ENCODE peak calls at places on chromosomes 13 and 19, in six cellular contexts. One of them, this sample, is unnamed.

GRCh38 chr13:91017031-91017668 is 330.3 kb upstream of the MIR17HG start:
- DNase-seq in sigmoid colon: no peak
- DNase-seq in upper lobe of left lung: no peak
- DNase-seq in suprapubic skin: no peak
- DNase-seq in esophagus muscularis mucosa: no peak
- DNase-seq in transverse colon: no peak
- DNase-seq in this sample: peak; percentile 28

GRCh38 chr13:91950803-91951202 is 552.4 kb downstream of the GPC5 start:
- DNase-seq in sigmoid colon: no peak
- DNase-seq in upper lobe of left lung: no peak
- DNase-seq in suprapubic skin: no peak
- DNase-seq in esophagus muscularis mucosa: no peak
- DNase-seq in transverse colon: no peak
- DNase-seq in this sample: no peak

GRCh38 chr19:7216373-7216902 is 77.8 kb downstream of the INSR start:
- DNase-seq in sigmoid colon: no peak
- DNase-seq in upper lobe of left lung: no peak
- DNase-seq in suprapubic skin: no peak
- DNase-seq in esophagus muscularis mucosa: no peak
- DNase-seq in transverse colon: no peak
- DNase-seq in this sample: no peak

GRCh38 chr13:35549481-35549880 is 73.0 kb upstream of the MAB21L1 start:
- DNase-seq in sigmoid colon: no peak
- DNase-seq in upper lobe of left lung: no peak
- DNase-seq in suprapubic skin: no peak
- DNase-seq in esophagus muscularis mucosa: no peak
- DNase-seq in transverse colon: no peak
- DNase-seq in this sample: no peak

GRCh38 chr13:75612354-75612753 is 23.8 kb upstream of the LMO7 start:
- DNase-seq in sigmoid colon: no peak
- DNase-seq in upper lobe of left lung: no peak
- DNase-seq in suprapubic skin: no peak
- DNase-seq in esophagus muscularis mucosa: no peak
- DNase-seq in transverse colon: no peak
- DNase-seq in this sample: no peak

GRCh38 chr19:55300821-55301458 is 17.1 kb downstream of the BRSK1 start:
- DNase-seq in sigmoid colon: no peak
- DNase-seq in upper lobe of left lung: no peak
- DNase-seq in suprapubic skin: no peak
- DNase-seq in esophagus muscularis mucosa: no peak
- DNase-seq in transverse colon: no peak
- DNase-seq in this sample: no peak

GRCh38 chr13:57552441-57552840 is 79.1 kb upstream of the PCDH17 start:
- DNase-seq in sigmoid colon: no peak
- DNase-seq in upper lobe of left lung: no peak
- DNase-seq in suprapubic skin: no peak
- DNase-seq in esophagus muscularis mucosa: no peak
- DNase-seq in transverse colon: no peak
- DNase-seq in this sample: no peak

GRCh38 chr19:1807695-1808394 is 4.2 kb downstream of the ATP8B3 start:
- DNase-seq in sigmoid colon: no peak
- DNase-seq in upper lobe of left lung: peak; percentile 84
- DNase-seq in suprapubic skin: no peak
- DNase-seq in esophagus muscularis mucosa: no peak
- DNase-seq in transverse colon: no peak
- DNase-seq in this sample: no peak

GRCh38 chr13:43861863-43862262 is 17.7 kb downstream of the CCDC122 start:
- DNase-seq in sigmoid colon: no peak
- DNase-seq in upper lobe of left lung: no peak
- DNase-seq in suprapubic skin: no peak
- DNase-seq in esophagus muscularis mucosa: no peak
- DNase-seq in transverse colon: no peak
- DNase-seq in this sample: no peak

GRCh38 chr13:30255696-30256095 is 51.7 kb downstream of the KATNAL1 start:
- DNase-seq in sigmoid colon: no peak
- DNase-seq in upper lobe of left lung: no peak
- DNase-seq in suprapubic skin: no peak
- DNase-seq in esophagus muscularis mucosa: no peak
- DNase-seq in transverse colon: no peak
- DNase-seq in this sample: no peak

GRCh38 chr19:11735375-11735774 is 3.4 kb downstream of the ZNF823 start:
- DNase-seq in sigmoid colon: no peak
- DNase-seq in upper lobe of left lung: no peak
- DNase-seq in suprapubic skin: no peak
- DNase-seq in esophagus muscularis mucosa: no peak
- DNase-seq in transverse colon: peak; percentile 34
- DNase-seq in this sample: no peak

GRCh38 chr19:55801416-55801815 is 30.4 kb downstream of the NLRP11 start:
- DNase-seq in sigmoid colon: no peak
- DNase-seq in upper lobe of left lung: no peak
- DNase-seq in suprapubic skin: no peak
- DNase-seq in esophagus muscularis mucosa: no peak
- DNase-seq in transverse colon: no peak
- DNase-seq in this sample: no peak

GRCh38 chr13:55554741-55555140 is 1586.0 kb upstream of the PRR20A start:
- DNase-seq in sigmoid colon: no peak
- DNase-seq in upper lobe of left lung: no peak
- DNase-seq in suprapubic skin: no peak
- DNase-seq in esophagus muscularis mucosa: no peak
- DNase-seq in transverse colon: no peak
- DNase-seq in this sample: no peak

GRCh38 chr19:32372726-32373613 is 27.6 kb downstream of the ZNF507 start:
- DNase-seq in sigmoid colon: no peak
- DNase-seq in upper lobe of left lung: no peak
- DNase-seq in suprapubic skin: no peak
- DNase-seq in esophagus muscularis mucosa: no peak
- DNase-seq in transverse colon: no peak
- DNase-seq in this sample: no peak

GRCh38 chr13:32045963-32046785 is 14.6 kb downstream of the FRY start:
- DNase-seq in sigmoid colon: no peak
- DNase-seq in upper lobe of left lung: no peak
- DNase-seq in suprapubic skin: no peak
- DNase-seq in esophagus muscularis mucosa: no peak
- DNase-seq in transverse colon: no peak
- DNase-seq in this sample: no peak

GRCh38 chr13:65063753-65064152 is 2166.4 kb downstream of the PCDH9 start:
- DNase-seq in sigmoid colon: no peak
- DNase-seq in upper lobe of left lung: no peak
- DNase-seq in suprapubic skin: no peak
- DNase-seq in esophagus muscularis mucosa: no peak
- DNase-seq in transverse colon: no peak
- DNase-seq in this sample: no peak

GRCh38 chr19:45972081-45972943 is 1.4 kb downstream of the NOVA2 start:
- DNase-seq in sigmoid colon: no peak
- DNase-seq in upper lobe of left lung: no peak
- DNase-seq in suprapubic skin: no peak
- DNase-seq in esophagus muscularis mucosa: no peak
- DNase-seq in transverse colon: no peak
- DNase-seq in this sample: no peak

GRCh38 chr19:46639356-46640061 is 3.5 kb upstream of the GNG8 start:
- DNase-seq in sigmoid colon: peak; percentile 92
- DNase-seq in upper lobe of left lung: peak; percentile 91
- DNase-seq in suprapubic skin: no peak
- DNase-seq in esophagus muscularis mucosa: no peak
- DNase-seq in transverse colon: peak; percentile 48
- DNase-seq in this sample: no peak

GRCh38 chr13:44815507-44816074 is 173.7 kb downstream of the NUFIP1 start:
- DNase-seq in sigmoid colon: no peak
- DNase-seq in upper lobe of left lung: no peak
- DNase-seq in suprapubic skin: no peak
- DNase-seq in esophagus muscularis mucosa: no peak
- DNase-seq in transverse colon: no peak
- DNase-seq in this sample: no peak

GRCh38 chr19:57363734-57364181 is 407 bp downstream of the TRAPPC2B start:
- DNase-seq in sigmoid colon: no peak
- DNase-seq in upper lobe of left lung: peak; percentile 57
- DNase-seq in suprapubic skin: no peak
- DNase-seq in esophagus muscularis mucosa: no peak
- DNase-seq in transverse colon: no peak
- DNase-seq in this sample: no peak

GRCh38 chr13:27601208-27601607 is 19.1 kb downstream of the LNX2 start:
- DNase-seq in sigmoid colon: no peak
- DNase-seq in upper lobe of left lung: no peak
- DNase-seq in suprapubic skin: no peak
- DNase-seq in esophagus muscularis mucosa: no peak
- DNase-seq in transverse colon: no peak
- DNase-seq in this sample: no peak

GRCh38 chr13:88948501-88948900 is 1277.3 kb downstream of the SLITRK5 start:
- DNase-seq in sigmoid colon: no peak
- DNase-seq in upper lobe of left lung: no peak
- DNase-seq in suprapubic skin: no peak
- DNase-seq in esophagus muscularis mucosa: no peak
- DNase-seq in transverse colon: no peak
- DNase-seq in this sample: no peak

GRCh38 chr13:41199526-41199925 is 5.2 kb upstream of the KBTBD7 start:
- DNase-seq in sigmoid colon: no peak
- DNase-seq in upper lobe of left lung: no peak
- DNase-seq in suprapubic skin: no peak
- DNase-seq in esophagus muscularis mucosa: no peak
- DNase-seq in transverse colon: no peak
- DNase-seq in this sample: no peak

GRCh38 chr19:48646912-48647216 is 877 bp upstream of the CA11 start:
- DNase-seq in sigmoid colon: no peak
- DNase-seq in upper lobe of left lung: no peak
- DNase-seq in suprapubic skin: no peak
- DNase-seq in esophagus muscularis mucosa: no peak
- DNase-seq in transverse colon: no peak
- DNase-seq in this sample: no peak

GRCh38 chr19:48646192-48646911 is 365 bp upstream of the CA11 start:
- DNase-seq in sigmoid colon: peak; percentile 95
- DNase-seq in upper lobe of left lung: peak; percentile 92
- DNase-seq in suprapubic skin: peak; percentile 94
- DNase-seq in esophagus muscularis mucosa: no peak
- DNase-seq in transverse colon: peak; percentile 92
- DNase-seq in this sample: peak; percentile 91

GRCh38 chr19:48644355-48644754 is 1.6 kb downstream of the CA11 start:
- DNase-seq in sigmoid colon: no peak
- DNase-seq in upper lobe of left lung: no peak
- DNase-seq in suprapubic skin: no peak
- DNase-seq in esophagus muscularis mucosa: no peak
- DNase-seq in transverse colon: no peak
- DNase-seq in this sample: no peak

GRCh38 chr19:48645652-48646191 is at the start of gene CA11:
- DNase-seq in sigmoid colon: no peak
- DNase-seq in upper lobe of left lung: no peak
- DNase-seq in suprapubic skin: no peak
- DNase-seq in esophagus muscularis mucosa: no peak
- DNase-seq in transverse colon: no peak
- DNase-seq in this sample: no peak

DNA sequence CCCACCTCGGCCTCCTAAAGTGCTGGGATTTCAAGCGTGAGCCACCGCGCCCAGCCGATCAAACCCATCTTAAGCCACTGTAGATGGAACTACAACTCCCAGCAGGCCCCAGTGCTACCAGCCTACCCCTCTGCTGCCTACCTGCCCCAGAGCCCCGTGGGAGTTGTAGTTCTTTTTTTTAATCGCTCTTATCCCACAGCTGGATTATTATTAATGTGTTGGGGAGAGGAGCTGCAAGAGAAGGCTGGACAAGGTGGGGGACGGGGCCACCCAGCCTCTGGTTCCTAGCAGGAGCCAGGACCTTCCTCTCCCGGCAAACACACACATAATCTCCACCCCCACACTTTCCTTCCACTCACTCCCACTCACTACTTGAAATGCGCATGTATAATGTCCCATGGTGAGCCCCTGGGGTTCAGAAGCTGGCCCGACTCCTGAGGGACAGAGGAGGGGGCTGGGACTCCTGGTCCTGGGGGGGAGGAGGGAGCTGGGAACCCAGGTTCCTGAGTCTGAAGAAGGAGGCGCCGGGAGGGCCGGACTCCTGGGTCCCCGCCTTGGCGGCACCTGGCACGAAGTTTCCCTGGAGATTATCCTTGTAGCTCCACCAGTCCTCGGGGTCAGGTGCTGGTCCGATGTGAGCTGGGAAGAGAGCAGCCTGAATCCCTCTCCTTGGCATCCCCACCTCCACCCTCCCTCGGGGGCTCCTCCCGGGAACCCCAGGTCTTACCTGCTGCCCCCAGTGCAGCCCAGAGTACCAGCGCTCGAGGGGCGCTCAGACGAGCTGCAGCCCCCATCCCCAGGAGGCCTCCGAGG is 942 bp downstream of the CA11 start:
- DNase-seq in sigmoid colon: peak; percentile 93
- DNase-seq in upper lobe of left lung: no peak
- DNase-seq in suprapubic skin: no peak
- DNase-seq in esophagus muscularis mucosa: no peak
- DNase-seq in transverse colon: peak; percentile 78
- DNase-seq in this sample: peak; percentile 83
- TF ChIP-seq EP300 in sigmoid colon: no peak
- TF ChIP-seq EP300 in upper lobe of left lung: no peak
- TF ChIP-seq EP300 in suprapubic skin: no peak
- TF ChIP-seq EP300 in esophagus muscularis mucosa: no peak
- TF ChIP-seq EP300 in transverse colon: no peak
- TF ChIP-seq EP300 in this sample: no peak

GRCh38 chr13:113532156-113532806 is 41.8 kb upstream of the DCUN1D2 start:
- DNase-seq in sigmoid colon: peak; percentile 56
- DNase-seq in upper lobe of left lung: no peak
- DNase-seq in suprapubic skin: no peak
- DNase-seq in esophagus muscularis mucosa: no peak
- DNase-seq in transverse colon: no peak
- DNase-seq in this sample: no peak
- TF ChIP-seq POLR2AphosphoS5 in sigmoid colon: no peak
- TF ChIP-seq POLR2AphosphoS5 in upper lobe of left lung: no peak
- TF ChIP-seq POLR2AphosphoS5 in suprapubic skin: no peak
- TF ChIP-seq POLR2AphosphoS5 in esophagus muscularis mucosa: no peak
- TF ChIP-seq POLR2AphosphoS5 in transverse colon: no peak
- TF ChIP-seq POLR2AphosphoS5 in this sample: no peak

DNA sequence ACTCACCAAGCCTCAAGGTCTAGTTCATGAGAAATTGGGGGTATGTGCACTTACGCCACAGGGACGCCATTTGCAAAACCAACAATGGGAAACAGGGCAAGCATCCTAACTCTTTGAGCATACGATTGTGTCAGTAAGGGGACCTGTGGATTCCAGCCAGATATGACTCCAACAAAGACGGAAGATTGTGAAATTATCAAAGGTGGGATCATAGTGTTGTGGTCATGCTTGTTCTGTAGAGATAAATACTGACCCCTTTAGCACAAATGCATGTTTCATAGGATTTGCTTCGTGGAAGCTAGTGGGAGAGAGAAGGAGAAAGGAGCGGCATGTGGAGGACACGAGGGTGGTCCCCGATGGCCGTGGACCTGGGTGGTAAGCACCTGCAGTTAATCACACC is 37.8 kb downstream of the GATAD2A start:
- DNase-seq in sigmoid colon: no peak
- DNase-seq in upper lobe of left lung: no peak
- DNase-seq in suprapubic skin: no peak
- DNase-seq in esophagus muscularis mucosa: no peak
- DNase-seq in transverse colon: no peak
- DNase-seq in this sample: no peak
- TF ChIP-seq EP300 in sigmoid colon: no peak
- TF ChIP-seq EP300 in upper lobe of left lung: no peak
- TF ChIP-seq EP300 in suprapubic skin: no peak
- TF ChIP-seq EP300 in esophagus muscularis mucosa: no peak
- TF ChIP-seq EP300 in transverse colon: no peak
- TF ChIP-seq EP300 in this sample: no peak

DNA sequence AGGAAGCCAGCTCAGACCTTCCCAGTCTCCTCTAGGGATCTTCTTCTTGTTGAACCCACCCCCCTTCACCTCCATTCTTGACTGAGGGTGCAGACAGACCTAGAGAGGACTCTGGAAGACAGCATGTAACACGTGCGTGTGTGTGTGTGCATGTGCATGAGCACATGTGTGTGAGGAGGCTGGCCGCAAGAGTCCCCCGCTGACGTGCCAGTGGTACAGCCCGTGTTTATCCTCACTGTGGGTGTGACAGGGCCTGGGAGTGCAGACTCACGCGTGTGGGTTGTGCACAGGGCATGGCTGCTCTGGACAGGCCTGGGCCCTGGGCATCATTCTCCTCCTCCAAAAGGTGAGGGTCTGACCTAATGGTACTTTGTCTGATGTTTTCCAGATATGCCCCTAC is 26.3 kb downstream of the LYL1 start:
- DNase-seq in sigmoid colon: no peak
- DNase-seq in upper lobe of left lung: no peak
- DNase-seq in suprapubic skin: no peak
- DNase-seq in esophagus muscularis mucosa: no peak
- DNase-seq in transverse colon: no peak
- DNase-seq in this sample: no peak
- TF ChIP-seq POLR2AphosphoS5 in sigmoid colon: no peak
- TF ChIP-seq POLR2AphosphoS5 in upper lobe of left lung: no peak
- TF ChIP-seq POLR2AphosphoS5 in suprapubic skin: no peak
- TF ChIP-seq POLR2AphosphoS5 in esophagus muscularis mucosa: no peak
- TF ChIP-seq POLR2AphosphoS5 in transverse colon: no peak
- TF ChIP-seq POLR2AphosphoS5 in this sample: no peak